ENCODE peak calls at places on chromosomes 13 and 19, in nine cellular contexts. Q is tibial nerve, Z is uterus, H is testis, U is heart left ventricle, G is adrenal gland, A is transverse colon, E is breast epithelium, X is prostate gland. P is an unnamed sample.

GRCh38 chr19:38172001-38172400 is 52.0 kb downstream of the DPF1 start:
- DNase-seq in Q (no peak), A (no peak), U (peak; percentile 50), H (no peak), E (no peak), X (no peak), G (no peak), Z (no peak), P (no peak)

GRCh38 chr19:42042455-42043170 is 27.4 kb downstream of the GRIK5 start:
- DNase-seq in H (no peak), Z (no peak), G (no peak), X (no peak), E (no peak), A (no peak), Q (no peak), U (no peak), P (no peak)

GRCh38 chr19:18418034-18418724 is 1.0 kb upstream of the SSBP4 start:
- DNase-seq in U (peak; percentile 65), E (no peak), G (peak; percentile 78), Z (peak; percentile 72), X (no peak), Q (no peak), A (no peak), H (no peak), P (no peak)

GRCh38 chr19:15296841-15297415 is 35.4 kb downstream of the BRD4 start:
- DNase-seq in H (no peak), Q (no peak), G (no peak), Z (no peak), U (no peak), A (no peak), E (no peak), X (no peak), P (no peak)

GRCh38 chr19:14135985-14136508 is 342 bp downstream of the ASF1B start:
- DNase-seq in H (peak; percentile 24), U (no peak), E (no peak), Q (no peak), Z (no peak), G (no peak), X (no peak), A (peak; percentile 24), P (no peak)

GRCh38 chr13:33870046-33870668 is 52.2 kb downstream of the RFC3 start:
- DNase-seq in A (no peak), H (no peak), E (no peak), G (no peak), Q (no peak), U (no peak), X (no peak), Z (no peak), P (no peak)

GRCh38 chr13:65911546-65912193 is 1318.5 kb downstream of the PCDH9 start:
- DNase-seq in X (no peak), Q (no peak), Z (no peak), G (no peak), E (no peak), H (no peak), U (no peak), A (no peak), P (no peak)

GRCh38 chr13:97716746-97717145 is 236.7 kb upstream of the IPO5 start:
- DNase-seq in Z (no peak), A (no peak), Q (no peak), G (no peak), H (no peak), U (no peak), X (no peak), E (no peak), P (no peak)

GRCh38 chr19:34932494-34932893 is 5.8 kb downstream of the ZNF30 start:
- DNase-seq in X (no peak), E (no peak), A (no peak), U (no peak), Z (no peak), Q (no peak), G (no peak), H (no peak), P (no peak)

DNA sequence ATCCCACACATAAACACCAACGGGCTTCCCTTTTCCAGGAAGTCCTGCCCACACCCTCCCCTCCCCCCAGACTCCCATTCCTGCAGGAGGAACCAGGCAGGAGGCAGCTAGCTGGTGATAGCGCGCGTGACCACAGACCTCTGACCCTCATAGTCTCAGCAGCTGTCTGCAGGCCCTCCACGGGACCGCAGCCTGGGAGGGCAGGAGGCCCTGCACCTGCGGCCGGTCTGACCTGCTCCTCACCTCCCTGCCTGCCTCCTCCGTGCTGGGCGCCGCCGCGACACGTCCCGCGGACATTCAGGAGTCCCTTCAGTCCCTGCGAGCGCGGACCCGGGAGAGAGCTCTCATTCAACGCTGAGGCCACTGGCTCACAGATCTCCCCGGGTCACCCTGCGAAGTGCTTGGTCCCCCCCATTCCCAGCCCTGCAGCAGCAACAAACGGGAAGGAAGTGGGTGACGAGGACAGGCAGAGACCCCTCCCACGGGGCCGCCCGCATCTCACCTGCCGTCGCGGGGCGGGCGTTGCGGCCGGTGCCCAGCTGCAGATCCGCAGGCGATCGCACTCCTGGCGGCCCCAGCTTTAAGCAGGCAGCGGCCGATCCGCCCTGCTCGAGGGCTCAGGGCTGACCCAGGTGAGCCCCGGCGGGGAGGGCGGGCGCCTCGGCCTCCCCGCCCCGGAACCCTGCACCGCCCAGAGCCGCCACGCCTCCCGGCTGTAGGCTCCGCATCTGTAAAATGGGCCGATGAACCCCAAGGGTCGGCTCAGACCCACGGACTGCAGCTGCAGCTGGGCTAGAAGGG is 1.1 kb upstream of the ACP5 start:
- DNase-seq in U (peak; percentile 66), H (peak; percentile 59), Q (peak; percentile 52), Z (peak; percentile 46), A (peak; percentile 61), X (peak; percentile 39), E (peak; percentile 32), G (no peak), P (peak; percentile 32)
- H3K4me3 ChIP-seq in U (peak overlapping the region; percentile 48), H (peak overlapping the region; percentile 52), Q (peak overlapping the region; percentile 45), Z (peak overlapping the region; percentile 17), A (peak overlapping the region; percentile 19), X (peak overlapping the region; percentile 30), E (peak overlapping the region; percentile 64), G (peak overlapping the region; percentile 39), P (no peak overlapping the region)

GRCh38 chr13:20877902-20878301 is 24.6 kb downstream of the XPO4 start:
- DNase-seq in Q (no peak), H (no peak), X (no peak), G (no peak), E (no peak), Z (no peak), A (no peak), U (no peak), P (peak; percentile 26)
- TF ChIP-seq POLR2A in Q (no peak), H (no peak), X (no peak), G (no peak), E (no peak), Z (no peak), A (no peak), U (no peak), P (no peak)

GRCh38 chr13:37595162-37595561 is 3.4 kb downstream of the POSTN start:
- DNase-seq in A (no peak), Z (no peak), G (no peak), E (no peak), H (no peak), X (no peak), Q (no peak), U (no peak), P (no peak)

GRCh38 chr13:37598572-37598971 is at the start of gene POSTN:
- DNase-seq in Z (no peak), E (no peak), U (no peak), H (no peak), X (no peak), G (no peak), Q (no peak), A (no peak), P (no peak)

GRCh38 chr13:37602743-37603381 is 4.3 kb upstream of the POSTN start:
- DNase-seq in A (no peak), X (no peak), Q (no peak), U (no peak), H (no peak), G (no peak), E (no peak), Z (no peak), P (peak; percentile 8)

GRCh38 chr13:37599509-37599908 is 941 bp upstream of the POSTN start:
- DNase-seq in H (no peak), Q (no peak), U (no peak), Z (no peak), A (no peak), E (no peak), X (no peak), G (no peak), P (no peak)

DNA sequence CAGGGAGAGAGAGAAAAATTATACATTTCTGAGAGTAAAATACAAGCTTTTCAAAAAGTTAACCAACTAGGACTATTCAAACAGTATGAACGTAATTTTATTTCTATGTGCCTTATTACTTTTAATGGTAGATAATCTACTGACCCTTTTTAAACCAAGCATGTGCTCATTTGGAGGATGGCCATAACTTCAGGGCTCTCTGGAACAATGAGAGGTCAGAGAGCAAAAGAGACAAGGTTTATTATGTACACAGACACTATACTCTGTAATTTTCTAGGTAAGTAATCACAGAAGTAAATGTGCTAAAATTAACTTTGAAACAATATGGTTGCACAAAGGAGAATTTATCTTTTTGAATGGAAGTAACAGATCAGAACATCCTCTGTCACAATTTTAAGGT is 1.1 kb downstream of the POSTN start:
- DNase-seq in U (no peak), E (no peak), A (no peak), H (no peak), G (no peak), Q (no peak), X (no peak), Z (no peak), P (no peak)
- H3K4me3 ChIP-seq in U (peak overlapping the region; percentile 45), E (peak overlapping the region; percentile 46), A (no peak overlapping the region), H (no peak overlapping the region), G (no peak overlapping the region), Q (no peak overlapping the region), X (no peak overlapping the region), Z (peak overlapping the region; percentile 11), P (no peak overlapping the region)

GRCh38 chr19:52190679-52191293 is 934 bp downstream of the PPP2R1A start:
- DNase-seq in U (peak; percentile 45), Z (peak; percentile 21), E (peak; percentile 20), Q (no peak), A (peak; percentile 55), H (peak; percentile 44), G (peak; percentile 81), X (no peak), P (no peak)
- TF ChIP-seq POLR2A in U (no peak), Z (no peak), E (no peak), Q (no peak), A (no peak), H (no peak), G (no peak), X (no peak), P (no peak)